ENCODE peak calls at places on chromosomes 4 and X, in seven cellular contexts. R, N, C, A, V, Q and B are unnamed samples.

GRCh38 chr4:164613761-164614277 is 140.1 kb upstream of the SMIM31 start:
- DNase-seq in Q (no peak), C (no peak), V (no peak), N (no peak), R (no peak), A (no peak), B (no peak)

GRCh38 chrX:31223817-31224216 is 152.0 kb upstream of the FTHL17 start:
- DNase-seq in V (no peak), R (no peak), Q (peak), N (no peak), C (no peak), A (no peak), B (no peak)

GRCh38 chrX:150525061-150525919 is 43.1 kb upstream of the MTM1 start:
- DNase-seq in C (no peak), N (peak), Q (no peak), A (no peak), R (no peak), V (peak), B (no peak)

GRCh38 chr4:622071-622995 is 3.0 kb upstream of the PDE6B start:
- DNase-seq in A (no peak), Q (no peak), C (no peak), N (peak), R (no peak), V (no peak), B (no peak)

GRCh38 chr4:185039508-185040273 is 21.4 kb downstream of the HELT start:
- DNase-seq in A (peak), Q (no peak), N (no peak), R (peak), C (peak), V (no peak), B (peak)

GRCh38 chrX:149962859-149963757 is 24.8 kb upstream of the EOLA2 start:
- DNase-seq in C (peak), R (no peak), A (no peak), V (no peak), N (no peak), Q (no peak), B (peak)

GRCh38 chr4:118729287-118730286 is 44.4 kb downstream of the METTL14 start:
- DNase-seq in V (no peak), A (no peak), Q (no peak), R (peak), C (no peak), N (no peak), B (peak)

GRCh38 chr4:67568820-67569219 is 10.3 kb downstream of the STAP1 start:
- DNase-seq in A (no peak), Q (no peak), R (no peak), C (no peak), V (no peak), N (no peak), B (no peak)

GRCh38 chrX:9327747-9328145 is 137.1 kb upstream of the TBL1X start:
- DNase-seq in N (no peak), R (no peak), A (no peak), V (no peak), C (no peak), Q (no peak), B (no peak)

GRCh38 chrX:6021316-6022091 is 207.2 kb downstream of the NLGN4X start:
- DNase-seq in Q (no peak), A (no peak), V (no peak), N (no peak), R (peak), C (peak), B (no peak)

GRCh38 chr4:184094532-184095192 is 123.0 kb downstream of the ENPP6 start:
- DNase-seq in R (no peak), N (no peak), V (no peak), Q (no peak), A (no peak), C (no peak), B (no peak)

GRCh38 chr4:184097240-184097619 is 120.4 kb downstream of the ENPP6 start:
- DNase-seq in Q (no peak), R (no peak), A (no peak), C (no peak), N (peak), V (peak), B (no peak)

GRCh38 chrX:103442536-103442901 is 66.2 kb downstream of the BEX3 start:
- DNase-seq in C (no peak), R (no peak), V (no peak), N (no peak), Q (no peak), A (no peak), B (no peak)

GRCh38 chr4:11549525-11549924 is 120.8 kb upstream of the HS3ST1 start:
- DNase-seq in V (no peak), N (no peak), Q (no peak), C (no peak), R (no peak), A (no peak), B (no peak)

GRCh38 chrX:53926030-53926429 is 118.2 kb downstream of the PHF8 start:
- DNase-seq in Q (no peak), A (no peak), C (no peak), V (no peak), N (no peak), R (no peak), B (no peak)

GRCh38 chrX:53930513-53931380 is 113.5 kb downstream of the PHF8 start:
- DNase-seq in N (no peak), A (no peak), Q (no peak), C (no peak), R (no peak), V (no peak), B (no peak)
- H3K27ac ChIP-seq in N (no peak), A (no peak), Q (no peak), C (no peak), R (no peak), V (no peak), B (no peak)

DNA sequence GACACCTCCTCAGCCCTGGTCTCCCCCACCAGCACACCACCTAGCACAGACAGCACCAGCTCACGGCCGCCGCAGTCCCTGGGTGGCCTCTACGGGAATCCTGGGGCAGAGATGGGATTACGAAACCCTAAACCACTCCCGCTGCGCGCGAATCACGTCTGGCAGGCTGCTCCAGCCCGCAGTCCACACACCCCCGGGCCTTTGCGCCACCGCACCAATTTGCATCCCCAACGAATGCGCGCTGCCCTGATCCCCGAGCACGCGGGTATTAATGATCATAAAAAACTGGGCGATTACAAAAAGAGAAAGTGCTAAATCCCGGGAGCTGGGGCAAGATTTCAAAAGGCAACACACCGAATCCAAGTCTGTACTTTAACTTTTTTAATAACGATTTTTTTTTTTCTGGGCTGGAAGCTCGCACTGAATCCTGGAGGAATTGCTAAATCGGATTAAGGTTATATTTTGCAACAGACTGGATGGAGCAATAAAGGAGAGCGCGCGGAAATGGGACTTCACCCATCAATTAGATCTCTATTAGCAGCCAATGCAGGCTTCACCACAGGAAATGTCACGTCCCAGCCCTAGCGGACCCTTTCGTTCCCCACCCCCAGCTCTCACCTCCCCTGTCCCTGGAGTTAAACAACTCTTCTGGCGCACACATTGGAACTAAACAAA is 69.8 kb upstream of the TMEM33 start:
- DNase-seq in V (no peak), A (no peak), N (peak), Q (no peak), C (no peak), R (no peak), B (no peak)
- H3K27ac ChIP-seq in V (no peak), A (no peak), N (no peak), Q (no peak), C (no peak), R (no peak), B (no peak)

DNA sequence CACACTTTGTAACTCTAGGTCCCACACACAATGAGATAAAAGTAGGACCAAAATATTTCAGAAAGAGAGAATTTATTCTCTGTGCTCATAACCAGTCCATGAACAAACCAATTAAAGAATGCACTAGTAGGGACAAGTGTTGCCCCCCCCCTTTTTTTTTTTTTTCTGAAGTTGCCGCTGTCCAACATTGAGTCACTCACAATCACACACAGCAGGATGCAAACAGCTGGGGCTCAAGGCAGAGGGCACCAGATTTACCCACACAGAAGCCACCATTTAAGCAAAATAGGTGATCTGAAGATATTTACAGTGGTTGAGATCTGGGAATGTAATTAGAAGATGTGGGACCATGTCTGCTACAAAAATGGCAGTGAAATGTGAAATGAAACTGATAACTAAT is 850.9 kb upstream of the SLIT2 start:
- DNase-seq in A (no peak), N (no peak), R (no peak), C (no peak), Q (no peak), V (no peak), B (no peak)
- H3K27ac ChIP-seq in A (no peak), N (no peak), R (no peak), C (no peak), Q (no peak), V (no peak), B (no peak)

GRCh38 chrX:37910186-37910585 is 62.8 kb upstream of the DYNLT3 start:
- DNase-seq in R (no peak), N (no peak), A (no peak), V (no peak), Q (no peak), C (no peak), B (no peak)

GRCh38 chrX:37905436-37906147 is 58.2 kb upstream of the DYNLT3 start:
- DNase-seq in Q (no peak), V (no peak), C (no peak), R (no peak), N (peak), A (no peak), B (no peak)

GRCh38 chrX:37904833-37905232 is 57.5 kb upstream of the DYNLT3 start:
- DNase-seq in R (no peak), C (no peak), V (no peak), A (no peak), N (no peak), Q (no peak), B (no peak)

GRCh38 chrX:37912286-37912685 is 64.9 kb upstream of the DYNLT3 start:
- DNase-seq in C (no peak), R (no peak), N (no peak), V (no peak), A (no peak), Q (peak), B (no peak)

DNA sequence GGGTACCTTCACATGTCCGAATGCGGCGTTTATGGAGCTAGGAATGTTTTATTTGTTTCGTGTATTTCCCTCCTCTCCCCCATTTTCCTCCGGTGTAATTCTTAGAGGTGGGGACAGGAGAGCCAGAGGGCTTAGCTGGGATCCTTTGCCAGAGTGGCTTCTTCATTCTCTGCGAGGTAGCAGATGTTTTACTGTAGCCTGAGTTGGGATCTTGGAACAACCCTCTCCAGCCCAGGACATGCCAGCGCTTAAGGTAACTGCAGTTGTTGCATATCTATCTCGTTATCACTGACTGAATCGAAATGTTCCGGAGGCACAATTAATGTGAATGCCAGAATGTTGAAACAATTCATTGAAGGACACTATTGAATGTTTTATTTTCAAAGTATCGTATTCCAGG is 59.0 kb upstream of the DYNLT3 start:
- DNase-seq in N (no peak), C (no peak), V (no peak), A (no peak), R (no peak), Q (no peak), B (no peak)
- H3K27ac ChIP-seq in N (no peak), C (no peak), V (no peak), A (no peak), R (no peak), Q (no peak), B (no peak)

GRCh38 chr4:1869530-1870327 is 1.5 kb upstream of the NSD2 start:
- DNase-seq in V (no peak), A (no peak), R (no peak), C (no peak), Q (no peak), N (no peak), B (no peak)
- H3K27ac ChIP-seq in V (peak), A (peak), R (peak), C (peak), Q (peak), N (peak), B (peak)

DNA sequence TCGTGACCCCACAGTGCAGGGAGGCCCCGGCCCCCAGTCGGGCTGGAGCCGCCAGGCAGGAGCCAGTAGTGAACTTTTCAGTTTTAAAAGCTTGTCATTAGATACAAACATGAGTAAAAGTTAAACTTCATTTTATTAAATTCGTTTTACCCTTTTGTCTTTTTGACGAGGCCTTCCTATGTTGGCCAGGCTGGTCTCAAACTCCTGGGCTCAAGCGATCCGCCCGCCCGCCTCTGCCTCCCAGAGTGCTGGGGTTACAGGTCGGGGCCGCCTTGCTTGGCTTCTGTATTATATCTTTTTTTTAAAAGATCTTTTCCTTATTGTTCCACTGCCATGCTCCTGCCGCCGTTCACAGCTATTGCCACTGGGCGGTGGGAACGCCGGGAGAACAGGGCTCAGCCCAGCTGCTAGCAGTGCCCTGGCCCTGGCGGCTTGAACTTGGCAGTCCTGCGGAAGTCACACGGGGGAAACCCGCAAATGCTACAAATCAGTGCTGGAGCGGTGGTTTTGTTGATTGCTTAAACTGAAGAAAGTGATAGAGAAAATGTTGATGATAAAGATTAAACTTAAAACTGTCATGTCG is 968 bp upstream of the NELFA start:
- DNase-seq in V (no peak), R (peak), C (peak), A (peak), N (peak), Q (no peak), B (peak)
- H3K27ac ChIP-seq in V (peak), R (peak), C (peak), A (peak), N (peak), Q (peak), B (peak)

DNA sequence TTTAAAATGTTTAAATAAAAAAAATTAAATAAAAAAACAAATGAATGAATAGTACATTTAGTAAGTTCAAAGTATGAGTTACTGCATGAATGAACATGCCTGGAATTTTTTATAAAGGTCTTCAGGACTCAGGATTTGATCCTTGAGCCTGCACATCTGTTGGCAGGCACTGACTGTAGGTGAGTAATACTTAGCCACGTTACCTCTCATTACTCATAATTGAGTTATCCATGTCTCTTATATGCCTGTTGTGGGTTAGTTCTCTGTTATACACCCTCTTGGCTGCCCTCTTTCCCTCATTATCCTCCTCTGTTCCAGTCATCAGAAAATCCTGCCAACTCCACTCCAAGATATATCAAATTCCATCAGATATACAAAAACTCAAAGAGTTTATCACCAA is 276.0 kb downstream of the FBXW7 start:
- DNase-seq in Q (peak), N (no peak), C (no peak), A (no peak), V (no peak), R (no peak), B (no peak)
- H3K27ac ChIP-seq in Q (peak), N (no peak), C (no peak), A (no peak), V (no peak), R (no peak), B (no peak)

GRCh38 chr4:2534904-2535385 is 1.5 kb upstream of the FAM193A start:
- DNase-seq in Q (no peak), N (no peak), A (no peak), V (no peak), C (no peak), R (peak), B (peak)
- H3K27ac ChIP-seq in Q (peak), N (no peak), A (no peak), V (peak), C (peak), R (peak), B (peak)